ENCODE peak calls at places on chromosomes 11 and 22, in eight cellular contexts. M is fibroblast of mammary gland, W is pancreas, J is astrocyte of the spinal cord, D is sigmoid colon, V is lower lobe of right lung, C is fibroblast of lung, H is ovary. T is an unnamed sample.

GRCh38 chr22:44931077-44931540 is 78.7 kb downstream of the PHF21B start:
- DNase-seq in M (peak; percentile 0), W (no peak), J (no peak), D (no peak), V (no peak), C (peak; percentile 38), H (peak; percentile 87), T (no peak)

GRCh38 chr11:250274-250673 is 13.5 kb downstream of the PSMD13 start:
- DNase-seq in M (no peak), W (no peak), J (no peak), D (no peak), V (no peak), C (no peak), H (no peak), T (no peak)

GRCh38 chr22:31122196-31122531 is 602 bp upstream of the INPP5J start:
- DNase-seq in M (no peak), W (no peak), J (no peak), D (no peak), V (no peak), C (no peak), H (no peak), T (no peak)

GRCh38 chr11:13183094-13183825 is 94.3 kb upstream of the BMAL1 start:
- DNase-seq in M (peak; percentile 59), W (no peak), J (peak; percentile 47), D (no peak), V (no peak), C (peak; percentile 83), H (no peak), T (no peak)

GRCh38 chr11:120940297-120940847 is 83.5 kb upstream of the TBCEL start:
- DNase-seq in M (no peak), W (no peak), J (no peak), D (no peak), V (no peak), C (peak; percentile 64), H (no peak), T (no peak)

GRCh38 chr11:29171350-29171950 is 845.4 kb downstream of the KCNA4 start:
- DNase-seq in M (no peak), W (no peak), J (peak; percentile 46), D (no peak), V (no peak), C (peak; percentile 77), H (no peak), T (no peak)

GRCh38 chr11:111230122-111230465 is 15.4 kb upstream of the POU2AF2 start:
- DNase-seq in M (no peak), W (no peak), J (no peak), D (no peak), V (no peak), C (no peak), H (no peak), T (no peak)

GRCh38 chr11:107337917-107338316 is 119.7 kb downstream of the CWF19L2 start:
- DNase-seq in M (no peak), W (no peak), J (no peak), D (no peak), V (no peak), C (no peak), H (no peak), T (no peak)

GRCh38 chr11:47348131-47348802 is 4.2 kb downstream of the MYBPC3 start:
- DNase-seq in M (no peak), W (no peak), J (no peak), D (no peak), V (no peak), C (no peak), H (no peak), T (no peak)

GRCh38 chr11:64305075-64305690 is at the start of gene ESRRA:
- DNase-seq in M (peak; percentile 95), W (peak; percentile 99), J (peak; percentile 98), D (peak; percentile 100), V (peak; percentile 100), C (peak; percentile 94), H (peak; percentile 99), T (peak; percentile 89)

GRCh38 chr22:19844423-19845368 is 10.0 kb downstream of the GNB1L start:
- DNase-seq in M (no peak), W (no peak), J (no peak), D (peak; percentile 73), V (peak; percentile 82), C (peak; percentile 56), H (no peak), T (no peak)

GRCh38 chr11:24900524-24900923 is 403.7 kb downstream of the LUZP2 start:
- DNase-seq in M (no peak), W (no peak), J (no peak), D (no peak), V (no peak), C (no peak), H (no peak), T (no peak)

GRCh38 chr22:42500164-42500835 is 19.3 kb downstream of the RRP7A start:
- DNase-seq in M (peak; percentile 59), W (peak; percentile 88), J (peak; percentile 64), D (peak; percentile 91), V (peak; percentile 89), C (peak; percentile 63), H (peak; percentile 95), T (peak; percentile 6)

GRCh38 chr22:33034753-33035152 is 23.4 kb downstream of the SYN3 start:
- DNase-seq in M (no peak), W (no peak), J (no peak), D (no peak), V (no peak), C (no peak), H (no peak), T (no peak)

GRCh38 chr11:4098026-4098621 is 3.5 kb downstream of the RRM1 start:
- DNase-seq in M (no peak), W (no peak), J (no peak), D (no peak), V (no peak), C (no peak), H (no peak), T (no peak)

GRCh38 chr11:77152846-77153245 is 24.8 kb downstream of the MYO7A start:
- DNase-seq in M (peak; percentile 11), W (no peak), J (peak; percentile 15), D (no peak), V (no peak), C (peak; percentile 52), H (no peak), T (no peak)

GRCh38 chr22:45867118-45867905 is 109.7 kb downstream of the WNT7B start:
- DNase-seq in M (peak; percentile 25), W (no peak), J (no peak), D (peak; percentile 53), V (peak; percentile 63), C (no peak), H (no peak), T (no peak)

GRCh38 chr22:35477911-35478582 is 62.6 kb upstream of the RASD2 start:
- DNase-seq in M (peak; percentile 90), W (peak; percentile 43), J (peak; percentile 64), D (peak; percentile 95), V (no peak), C (peak; percentile 83), H (peak; percentile 54), T (peak; percentile 44)
- H3K4me3 ChIP-seq in M (no peak overlapping the region), W (no peak overlapping the region), J (no peak overlapping the region), D (no peak overlapping the region), V (no peak overlapping the region), C (no peak overlapping the region), H (no peak overlapping the region), T (no peak overlapping the region)

GRCh38 chr11:128549256-128549944 is 38.0 kb downstream of the ETS1 start:
- DNase-seq in M (peak; percentile 92), W (peak; percentile 31), J (peak; percentile 22), D (peak; percentile 89), V (no peak), C (no peak), H (peak; percentile 75), T (peak; percentile 81)

GRCh38 chr11:128550967-128551522 is 36.3 kb downstream of the ETS1 start:
- DNase-seq in M (no peak), W (no peak), J (no peak), D (peak; percentile 76), V (no peak), C (no peak), H (no peak), T (peak; percentile 20)

GRCh38 chr11:128548655-128549255 is 38.6 kb downstream of the ETS1 start:
- DNase-seq in M (peak; percentile 48), W (peak; percentile 34), J (no peak), D (peak; percentile 90), V (peak; percentile 70), C (peak; percentile 25), H (peak; percentile 81), T (no peak)

GRCh38 chr11:128550261-128550821 is 37.0 kb downstream of the ETS1 start:
- DNase-seq in M (no peak), W (no peak), J (no peak), D (no peak), V (no peak), C (no peak), H (no peak), T (no peak)

GRCh38 chr11:128547946-128548654 is 39.3 kb downstream of the ETS1 start:
- DNase-seq in M (no peak), W (no peak), J (no peak), D (no peak), V (no peak), C (no peak), H (no peak), T (no peak)
- H3K4me3 ChIP-seq in M (peak overlapping the region; percentile 43), W (peak overlapping the region; percentile 18), J (peak overlapping the region; percentile 39), D (peak overlapping the region; percentile 45), V (peak overlapping the region; percentile 55), C (peak overlapping the region; percentile 1), H (peak overlapping the region; percentile 41), T (peak overlapping the region; percentile 36)

DNA sequence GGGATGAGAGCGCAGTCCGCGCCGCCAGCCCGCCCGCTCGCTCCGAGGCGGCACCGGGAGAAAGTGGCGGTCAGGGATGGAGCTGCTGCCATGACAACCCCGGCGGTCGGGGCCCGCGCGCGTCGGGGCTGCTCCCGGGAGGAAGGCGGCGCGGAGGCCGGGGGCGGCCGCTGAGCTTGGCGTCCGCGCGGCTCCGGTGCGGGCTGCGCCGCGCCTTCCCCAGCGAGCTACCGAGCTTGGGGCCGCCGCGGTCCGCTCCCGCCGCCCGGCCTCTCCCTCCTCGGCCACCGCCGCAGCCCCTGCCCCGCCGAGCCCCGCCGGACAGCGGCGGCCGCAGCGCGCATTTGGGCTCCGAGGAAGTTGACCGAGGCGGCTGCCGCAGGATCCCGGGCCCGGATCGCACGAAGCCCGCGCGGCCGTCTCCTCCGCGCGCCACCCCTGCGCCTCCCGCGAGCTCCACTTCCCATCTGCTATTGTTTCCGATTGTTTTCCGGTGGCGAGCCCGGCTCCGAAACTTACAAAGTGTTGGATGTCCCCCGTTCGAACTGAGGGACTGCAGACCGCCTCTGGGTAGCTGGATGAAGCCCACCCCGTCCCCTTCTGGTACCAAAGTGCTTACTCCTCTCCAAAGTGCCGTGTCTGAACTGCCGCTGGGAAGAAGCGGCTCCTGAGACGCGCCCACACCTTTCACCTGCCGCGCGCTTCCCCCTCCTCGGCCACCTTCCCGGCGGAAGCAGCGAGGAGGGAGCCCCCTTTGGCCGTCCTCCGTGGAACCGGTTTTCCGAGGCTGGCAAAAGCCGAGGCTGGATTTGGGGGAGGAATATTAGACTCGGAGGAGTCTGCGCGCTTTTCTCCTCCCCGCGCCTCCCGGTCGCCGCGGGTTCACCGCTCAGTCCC is 540.3 kb downstream of the NTM start:
- DNase-seq in M (peak; percentile 38), W (no peak), J (peak; percentile 63), D (no peak), V (no peak), C (peak; percentile 55), H (no peak), T (no peak)
- H3K4me3 ChIP-seq in M (peak overlapping the region; percentile 72), W (no peak overlapping the region), J (peak overlapping the region; percentile 93), D (peak overlapping the region; percentile 46), V (peak overlapping the region; percentile 37), C (peak overlapping the region; percentile 72), H (no peak overlapping the region), T (peak overlapping the region; percentile 67)

GRCh38 chr11:27467181-27467913 is 5.2 kb downstream of the LGR4 start:
- DNase-seq in M (no peak), W (no peak), J (no peak), D (no peak), V (no peak), C (no peak), H (no peak), T (no peak)
- H3K4me3 ChIP-seq in M (no peak overlapping the region), W (no peak overlapping the region), J (no peak overlapping the region), D (no peak overlapping the region), V (no peak overlapping the region), C (no peak overlapping the region), H (no peak overlapping the region), T (no peak overlapping the region)